ENCODE peak calls at places on chromosomes 16 and 17, in six cellular contexts. X is AG10803, S is A549, K is AG09309, T is heart right ventricle, E is fibroblast of mammary gland. Q is an unnamed sample.

GRCh38 chr16:11977206-11978041 is 890 bp downstream of the SNX29 start:
- DNase-seq in X (peak; percentile 88), S (no peak), K (peak; percentile 72), T (no peak), E (peak; percentile 92), Q (no peak)

GRCh38 chr17:45363498-45363897 is 46.7 kb upstream of the MAP3K14 start:
- DNase-seq in X (no peak), S (no peak), K (no peak), T (no peak), E (no peak), Q (no peak)

GRCh38 chr16:71781741-71782140 is 26.9 kb downstream of the AP1G1 start:
- DNase-seq in X (peak; percentile 26), S (no peak), K (no peak), T (no peak), E (peak; percentile 16), Q (no peak)

GRCh38 chr16:77330332-77331043 is 104.3 kb downstream of the ADAMTS18 start:
- DNase-seq in X (no peak), S (no peak), K (no peak), T (no peak), E (no peak), Q (no peak)

GRCh38 chr17:32158870-32159585 is 16.7 kb downstream of the RHOT1 start:
- DNase-seq in X (no peak), S (no peak), K (no peak), T (peak; percentile 30), E (no peak), Q (no peak)

GRCh38 chr16:52456368-52456767 is 90.6 kb downstream of the TOX3 start:
- DNase-seq in X (no peak), S (no peak), K (no peak), T (no peak), E (no peak), Q (no peak)

GRCh38 chr16:51884773-51885172 is 662.2 kb downstream of the TOX3 start:
- DNase-seq in X (no peak), S (no peak), K (no peak), T (no peak), E (no peak), Q (no peak)

GRCh38 chr17:56908061-56908542 is 5.7 kb downstream of the TRIM25 start:
- DNase-seq in X (no peak), S (no peak), K (no peak), T (peak; percentile 55), E (no peak), Q (no peak)

GRCh38 chr16:60582528-60582927 is 1453.7 kb downstream of the CDH8 start:
- DNase-seq in X (no peak), S (no peak), K (no peak), T (no peak), E (no peak), Q (no peak)

GRCh38 chr16:27795992-27796614 is 246.2 kb downstream of the KATNIP start:
- DNase-seq in X (peak; percentile 11), S (no peak), K (no peak), T (peak; percentile 42), E (peak; percentile 28), Q (no peak)

GRCh38 chr17:48749621-48750553 is 21.3 kb upstream of the HOXB13 start:
- DNase-seq in X (no peak), S (no peak), K (no peak), T (no peak), E (no peak), Q (no peak)

GRCh38 chr16:16905850-16906249 is 526.9 kb downstream of the NPIPA7 start:
- DNase-seq in X (no peak), S (no peak), K (no peak), T (no peak), E (no peak), Q (no peak)

GRCh38 chr17:21285164-21286065 is 904 bp downstream of the MAP2K3 start:
- DNase-seq in X (peak; percentile 64), S (no peak), K (no peak), T (no peak), E (peak; percentile 69), Q (no peak)

GRCh38 chr17:6557040-6557438 is 684 bp upstream of the PITPNM3 start:
- DNase-seq in X (no peak), S (no peak), K (no peak), T (no peak), E (no peak), Q (no peak)

GRCh38 chr17:6558276-6558675 is 1.9 kb upstream of the PITPNM3 start:
- DNase-seq in X (no peak), S (no peak), K (no peak), T (no peak), E (no peak), Q (no peak)

GRCh38 chr17:6555331-6556120 is 829 bp downstream of the PITPNM3 start:
- DNase-seq in X (peak; percentile 19), S (no peak), K (no peak), T (no peak), E (peak; percentile 48), Q (peak; percentile 38)

GRCh38 chr17:6554871-6555330 is 1.5 kb downstream of the PITPNM3 start:
- DNase-seq in X (no peak), S (no peak), K (no peak), T (no peak), E (no peak), Q (no peak)

GRCh38 chr17:6556121-6557039 is at the start of gene PITPNM3:
- DNase-seq in X (no peak), S (no peak), K (no peak), T (no peak), E (no peak), Q (no peak)
- H3K4me3 ChIP-seq in X (peak within 1 kb of the TSS; percentile 37), S (peak within 1 kb of the TSS; percentile 82), K (peak within 1 kb of the TSS; percentile 37), T (peak within 1 kb of the TSS; percentile 54), E (peak within 1 kb of the TSS; percentile 35), Q (peak within 1 kb of the TSS; percentile 42)

GRCh38 chr17:17448076-17448475 is 28.7 kb upstream of the MED9 start:
- DNase-seq in X (no peak), S (no peak), K (no peak), T (no peak), E (no peak), Q (no peak)
- H3K4me3 ChIP-seq in X (no peak overlapping the region), S (no peak overlapping the region), K (no peak overlapping the region), T (no peak overlapping the region), E (no peak overlapping the region), Q (no peak overlapping the region)

DNA sequence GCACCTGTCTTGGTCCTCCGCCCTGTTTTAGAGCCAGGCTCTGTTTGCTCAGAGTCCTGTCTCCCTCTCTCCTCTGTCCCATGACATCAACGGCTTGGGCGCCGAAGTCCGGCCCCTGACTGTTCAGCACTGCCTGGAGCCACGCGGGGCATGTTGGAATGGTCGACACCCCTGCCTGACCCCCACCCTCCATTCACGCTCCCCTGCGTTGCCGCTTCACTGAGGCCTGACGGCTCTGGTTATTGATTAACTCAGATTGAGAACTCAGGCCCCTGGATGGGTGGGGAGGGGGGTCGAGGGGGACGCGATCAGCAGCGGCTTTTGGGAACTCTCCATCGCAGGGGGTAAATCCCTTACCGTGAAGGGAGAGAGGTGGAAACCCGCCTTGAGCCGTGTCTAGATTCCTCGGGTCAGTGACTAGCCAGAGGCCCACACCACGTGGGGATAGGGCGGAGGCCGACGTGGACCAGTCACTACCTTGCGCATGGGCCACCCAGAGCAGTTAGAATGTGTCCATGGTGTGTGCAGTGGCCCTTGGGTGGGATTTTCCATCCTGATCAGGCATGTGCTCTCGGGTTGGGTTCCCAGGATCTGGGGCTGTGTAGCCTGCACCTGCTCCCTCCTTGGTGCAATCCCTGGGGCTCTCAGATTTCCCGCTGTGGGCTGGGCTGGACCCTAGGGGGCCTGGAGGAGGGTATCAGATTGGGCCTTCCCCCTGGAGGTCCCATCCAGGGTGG is 1.0 kb downstream of the SMTNL2 start:
- DNase-seq in X (no peak), S (no peak), K (no peak), T (no peak), E (no peak), Q (no peak)
- H3K4me3 ChIP-seq in X (no peak overlapping the region), S (peak overlapping the region; percentile 49), K (no peak overlapping the region), T (peak overlapping the region; percentile 70), E (no peak overlapping the region), Q (no peak overlapping the region)

DNA sequence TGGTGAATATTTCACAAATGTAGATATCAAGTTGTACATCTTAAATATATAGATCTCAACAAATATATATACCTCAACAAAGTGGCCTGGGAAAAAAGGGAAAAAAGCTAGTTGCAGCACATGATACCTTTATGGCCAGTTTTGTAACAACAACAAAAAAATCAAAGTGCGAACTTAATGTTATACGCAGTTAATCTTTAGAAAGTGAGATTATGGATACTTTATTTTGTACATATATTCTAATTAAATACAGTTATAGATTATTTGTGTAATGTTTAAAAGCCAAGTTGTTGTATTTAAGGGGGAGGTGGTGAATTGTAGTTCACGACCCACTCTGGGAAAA is 385 bp upstream of the ZFP1 start:
- DNase-seq in X (no peak), S (no peak), K (no peak), T (no peak), E (no peak), Q (no peak)
- H3K4me3 ChIP-seq in X (peak overlapping the region; percentile 27), S (peak overlapping the region; percentile 98), K (peak overlapping the region; percentile 72), T (peak overlapping the region; percentile 86), E (peak overlapping the region; percentile 11), Q (peak overlapping the region; percentile 91)

Q was measured in retinal pigment epithelial cell.